ENCODE peak calls at places on chromosomes 2 and 18, in four cellular contexts. F is left lung; L is activated naive CD4-positive, alpha-beta T cell treated with anti-CD3 and anti-CD28 coated beads for 36 hours; J is left ventricle myocardium superior. R is an unnamed sample.

GRCh38 chr2:119820275-119820674 is 60.6 kb downstream of the PTPN4 start:
- DNase-seq in F (no peak), L (no peak), J (no peak), R (peak; percentile 27)

GRCh38 chr2:31886700-31887099 is 124.1 kb downstream of the MEMO1 start:
- DNase-seq in F (no peak), L (peak; percentile 25), J (no peak), R (no peak)

GRCh38 chr18:57437433-57437781 is 2.2 kb downstream of the ONECUT2 start:
- DNase-seq in F (no peak), L (no peak), J (no peak), R (no peak)

GRCh38 chr2:194003911-194004310 is 1653.1 kb upstream of the SLC39A10 start:
- DNase-seq in F (no peak), L (no peak), J (no peak), R (no peak)

GRCh38 chr2:55733335-55733734 is 39.7 kb upstream of the PNPT1 start:
- DNase-seq in F (no peak), L (no peak), J (no peak), R (no peak)

GRCh38 chr2:134949966-134950708 is 31.5 kb downstream of the CCNT2 start:
- DNase-seq in F (no peak), L (no peak), J (no peak), R (no peak)

GRCh38 chr2:19228720-19229119 is 129.7 kb downstream of the OSR1 start:
- DNase-seq in F (no peak), L (no peak), J (no peak), R (no peak)

GRCh38 chr2:9543557-9543956 is 12.1 kb downstream of the ADAM17 start:
- DNase-seq in F (no peak), L (no peak), J (no peak), R (no peak)

GRCh38 chr2:205749078-205749477 is 66.8 kb downstream of the NRP2 start:
- DNase-seq in F (no peak), L (no peak), J (no peak), R (no peak)

GRCh38 chr2:216315817-216316603 is 56.3 kb downstream of the MARCHF4 start:
- DNase-seq in F (no peak), L (no peak), J (no peak), R (no peak)

GRCh38 chr2:129763190-129763846 is 216.1 kb upstream of the RAB6C start:
- DNase-seq in F (no peak), L (no peak), J (no peak), R (no peak)

GRCh38 chr2:58207189-58207588 is 33.9 kb downstream of the FANCL start:
- DNase-seq in F (no peak), L (no peak), J (no peak), R (no peak)

GRCh38 chr2:164028764-164029534 is 293.1 kb upstream of the FIGN start:
- DNase-seq in F (no peak), L (no peak), J (no peak), R (no peak)

GRCh38 chr2:148554459-148555247 is 89.9 kb upstream of the EPC2 start:
- DNase-seq in F (no peak), L (no peak), J (no peak), R (no peak)

GRCh38 chr2:55970506-55970905 is 46.9 kb upstream of the EFEMP1 start:
- DNase-seq in F (no peak), L (no peak), J (no peak), R (no peak)

GRCh38 chr2:166184789-166185188 is 57.0 kb upstream of the SCN1A start:
- DNase-seq in F (no peak), L (no peak), J (no peak), R (no peak)

GRCh38 chr2:37568565-37568964 is 102.9 kb downstream of the CDC42EP3 start:
- DNase-seq in F (no peak), L (peak; percentile 33), J (no peak), R (no peak)

GRCh38 chr2:189391201-189391600 is 50.1 kb upstream of the WDR75 start:
- DNase-seq in F (no peak), L (no peak), J (no peak), R (no peak)

GRCh38 chr2:231514951-231515297 is 15.3 kb downstream of the NMUR1 start:
- DNase-seq in F (no peak), L (no peak), J (no peak), R (no peak)

GRCh38 chr2:240905176-240905781 is 857 bp upstream of the CROCC2 start:
- DNase-seq in F (peak; percentile 23), L (no peak), J (peak; percentile 18), R (no peak)

GRCh38 chr2:159124441-159124911 is 156.0 kb downstream of the TANC1 start:
- DNase-seq in F (peak; percentile 63), L (peak; percentile 60), J (no peak), R (no peak)

GRCh38 chr2:190477563-190478454 is 56.7 kb downstream of the NEMP2 start:
- DNase-seq in F (no peak), L (no peak), J (peak; percentile 37), R (no peak)

GRCh38 chr2:176680916-176681315 is 411.7 kb downstream of the MTX2 start:
- DNase-seq in F (no peak), L (no peak), J (no peak), R (no peak)

GRCh38 chr2:164710252-164710633 is 89.0 kb upstream of the GRB14 start:
- DNase-seq in F (no peak), L (no peak), J (no peak), R (no peak)

GRCh38 chr2:133458280-133458679 is 110.0 kb downstream of the NCKAP5 start:
- DNase-seq in F (no peak), L (no peak), J (no peak), R (no peak)

GRCh38 chr18:31042391-31043181 is at the start of gene DSC3:
- DNase-seq in F (peak; percentile 33), L (no peak), J (peak; percentile 40), R (peak; percentile 19)

GRCh38 chr2:101752708-101753107 is 55.2 kb downstream of the MAP4K4 start:
- DNase-seq in F (no peak), L (no peak), J (no peak), R (no peak)

GRCh38 chr2:206452242-206452641 is 8.9 kb downstream of the ADAM23 start:
- DNase-seq in F (no peak), L (no peak), J (no peak), R (no peak)

GRCh38 chr18:9437672-9438071 is 37.6 kb upstream of the RALBP1 start:
- DNase-seq in F (no peak), L (no peak), J (no peak), R (no peak)

GRCh38 chr2:151637284-151637781 is 96.9 kb downstream of the NEB start:
- DNase-seq in F (peak; percentile 38), L (peak; percentile 77), J (no peak), R (no peak)

GRCh38 chr2:196925445-196925767 is 1.1 kb downstream of the PGAP1 start:
- DNase-seq in F (no peak), L (no peak), J (no peak), R (no peak)

GRCh38 chr2:32760628-32761027 is 132.8 kb downstream of the TTC27 start:
- DNase-seq in F (no peak), L (no peak), J (no peak), R (no peak)